ENCODE peak calls at places on chromosomes 6 and 20, in five cellular contexts. One of them, this sample, is unnamed.

GRCh38 chr20:34948030-34948429 is 7.6 kb downstream of the GSS start:
- DNase-seq in NCI-H524: no peak
- DNase-seq in COR-L47: no peak
- DNase-seq in heart right ventricle: no peak
- DNase-seq in AML-193: no peak
- DNase-seq in this sample: no peak

GRCh38 chr6:35359744-35360348 is 17.5 kb downstream of the PPARD start:
- DNase-seq in heart right ventricle: peak; percentile 38
- DNase-seq in AML-193: no peak
- DNase-seq in NCI-H524: no peak
- DNase-seq in COR-L47: peak; percentile 26
- DNase-seq in this sample: no peak

GRCh38 chr6:111038534-111039252 is 48.6 kb upstream of the SLC16A10 start:
- DNase-seq in COR-L47: no peak
- DNase-seq in heart right ventricle: no peak
- DNase-seq in AML-193: no peak
- DNase-seq in NCI-H524: no peak
- DNase-seq in this sample: no peak

GRCh38 chr20:50331469-50332251 is 141.0 kb downstream of the CEBPB start:
- DNase-seq in COR-L47: no peak
- DNase-seq in NCI-H524: no peak
- DNase-seq in heart right ventricle: no peak
- DNase-seq in AML-193: no peak
- DNase-seq in this sample: no peak

GRCh38 chr20:31819083-31819784 is at the start of gene MYLK2:
- DNase-seq in COR-L47: no peak
- DNase-seq in AML-193: no peak
- DNase-seq in heart right ventricle: no peak
- DNase-seq in NCI-H524: peak; percentile 78
- DNase-seq in this sample: no peak

GRCh38 chr6:25703005-25703404 is 51.0 kb downstream of the SCGN start:
- DNase-seq in COR-L47: no peak
- DNase-seq in AML-193: no peak
- DNase-seq in NCI-H524: no peak
- DNase-seq in heart right ventricle: no peak
- DNase-seq in this sample: no peak

GRCh38 chr6:7156666-7157278 is 49.0 kb downstream of the RREB1 start:
- DNase-seq in COR-L47: no peak
- DNase-seq in heart right ventricle: no peak
- DNase-seq in AML-193: no peak
- DNase-seq in NCI-H524: no peak
- DNase-seq in this sample: no peak

GRCh38 chr6:139426795-139427194 is 52.3 kb upstream of the CITED2 start:
- DNase-seq in COR-L47: no peak
- DNase-seq in AML-193: no peak
- DNase-seq in NCI-H524: no peak
- DNase-seq in heart right ventricle: no peak
- DNase-seq in this sample: no peak

GRCh38 chr6:1703923-1704322 is 94.2 kb downstream of the FOXC1 start:
- DNase-seq in NCI-H524: no peak
- DNase-seq in heart right ventricle: no peak
- DNase-seq in AML-193: no peak
- DNase-seq in COR-L47: no peak
- DNase-seq in this sample: no peak

GRCh38 chr20:62088258-62089127 is 22.8 kb upstream of the TAF4 start:
- DNase-seq in AML-193: no peak
- DNase-seq in COR-L47: no peak
- DNase-seq in NCI-H524: no peak
- DNase-seq in heart right ventricle: no peak
- DNase-seq in this sample: no peak

GRCh38 chr6:49030621-49031020 is 432.4 kb downstream of the MMUT start:
- DNase-seq in NCI-H524: no peak
- DNase-seq in AML-193: no peak
- DNase-seq in heart right ventricle: no peak
- DNase-seq in COR-L47: no peak
- DNase-seq in this sample: no peak

GRCh38 chr6:139150915-139151314 is 16.0 kb downstream of the HECA start:
- DNase-seq in AML-193: no peak
- DNase-seq in NCI-H524: no peak
- DNase-seq in heart right ventricle: no peak
- DNase-seq in COR-L47: no peak
- DNase-seq in this sample: no peak

GRCh38 chr6:4518506-4518905 is 257.7 kb upstream of the CDYL start:
- DNase-seq in AML-193: no peak
- DNase-seq in heart right ventricle: no peak
- DNase-seq in NCI-H524: no peak
- DNase-seq in COR-L47: no peak
- DNase-seq in this sample: no peak

GRCh38 chr6:155117266-155117665 is 122.2 kb downstream of the TIAM2 start:
- DNase-seq in AML-193: no peak
- DNase-seq in COR-L47: no peak
- DNase-seq in heart right ventricle: no peak
- DNase-seq in NCI-H524: no peak
- DNase-seq in this sample: no peak

GRCh38 chr20:31738729-31739549 is at the start of gene TPX2:
- DNase-seq in COR-L47: peak; percentile 95
- DNase-seq in AML-193: peak; percentile 95
- DNase-seq in NCI-H524: peak; percentile 97
- DNase-seq in heart right ventricle: peak; percentile 96
- DNase-seq in this sample: peak; percentile 91

GRCh38 chr20:11217322-11217989 is 543.7 kb upstream of the JAG1 start:
- DNase-seq in NCI-H524: no peak
- DNase-seq in heart right ventricle: no peak
- DNase-seq in COR-L47: no peak
- DNase-seq in AML-193: no peak
- DNase-seq in this sample: no peak

GRCh38 chr6:64280569-64280968 is 645.0 kb downstream of the PHF3 start:
- DNase-seq in COR-L47: peak; percentile 66
- DNase-seq in NCI-H524: peak; percentile 31
- DNase-seq in heart right ventricle: no peak
- DNase-seq in AML-193: peak; percentile 13
- DNase-seq in this sample: no peak

GRCh38 chr6:133778414-133778813 is 110.5 kb upstream of the TCF21 start:
- DNase-seq in heart right ventricle: peak; percentile 10
- DNase-seq in COR-L47: no peak
- DNase-seq in NCI-H524: no peak
- DNase-seq in AML-193: no peak
- DNase-seq in this sample: no peak

GRCh38 chr6:75830959-75831885 is 82.2 kb downstream of the MYO6 start:
- DNase-seq in heart right ventricle: no peak
- DNase-seq in NCI-H524: no peak
- DNase-seq in COR-L47: no peak
- DNase-seq in AML-193: no peak
- DNase-seq in this sample: no peak

GRCh38 chr6:13175759-13176158 is 152.6 kb downstream of the TBC1D7 start:
- DNase-seq in heart right ventricle: no peak
- DNase-seq in NCI-H524: no peak
- DNase-seq in AML-193: no peak
- DNase-seq in COR-L47: no peak
- DNase-seq in this sample: no peak

GRCh38 chr6:12570461-12571030 is 146.0 kb upstream of the PHACTR1 start:
- DNase-seq in AML-193: no peak
- DNase-seq in COR-L47: no peak
- DNase-seq in heart right ventricle: no peak
- DNase-seq in NCI-H524: no peak
- DNase-seq in this sample: no peak

GRCh38 chr6:123655520-123656306 is 19.0 kb upstream of the TRDN start:
- DNase-seq in AML-193: peak; percentile 55
- DNase-seq in COR-L47: no peak
- DNase-seq in NCI-H524: no peak
- DNase-seq in heart right ventricle: no peak
- DNase-seq in this sample: no peak

GRCh38 chr20:47876348-47877056 is 91.2 kb upstream of the SULF2 start:
- DNase-seq in NCI-H524: peak; percentile 55
- DNase-seq in AML-193: no peak
- DNase-seq in COR-L47: no peak
- DNase-seq in heart right ventricle: no peak
- DNase-seq in this sample: no peak

GRCh38 chr20:47543006-47543431 is 41.3 kb downstream of the NCOA3 start:
- DNase-seq in AML-193: no peak
- DNase-seq in heart right ventricle: no peak
- DNase-seq in COR-L47: no peak
- DNase-seq in NCI-H524: no peak
- DNase-seq in this sample: no peak

GRCh38 chr6:105209950-105210706 is 30.3 kb upstream of the POPDC3 start:
- DNase-seq in COR-L47: no peak
- DNase-seq in heart right ventricle: no peak
- DNase-seq in NCI-H524: no peak
- DNase-seq in AML-193: peak; percentile 38
- DNase-seq in this sample: no peak

GRCh38 chr20:58268936-58269619 is 40.4 kb upstream of the RAB22A start:
- DNase-seq in AML-193: no peak
- DNase-seq in COR-L47: no peak
- DNase-seq in NCI-H524: no peak
- DNase-seq in heart right ventricle: no peak
- DNase-seq in this sample: no peak

GRCh38 chr6:128713461-128713860 is 169.5 kb upstream of the LAMA2 start:
- DNase-seq in NCI-H524: no peak
- DNase-seq in heart right ventricle: no peak
- DNase-seq in AML-193: no peak
- DNase-seq in COR-L47: no peak
- DNase-seq in this sample: no peak

GRCh38 chr6:91029211-91029610 is 442.3 kb upstream of the MAP3K7 start:
- DNase-seq in COR-L47: peak; percentile 51
- DNase-seq in heart right ventricle: no peak
- DNase-seq in NCI-H524: peak; percentile 76
- DNase-seq in AML-193: no peak
- DNase-seq in this sample: no peak

GRCh38 chr6:84639396-84639795 is 125.0 kb downstream of the TBX18 start:
- DNase-seq in COR-L47: no peak
- DNase-seq in heart right ventricle: no peak
- DNase-seq in NCI-H524: no peak
- DNase-seq in AML-193: no peak
- DNase-seq in this sample: no peak